ENCODE peak calls at places on chromosomes 5 and 9, in six cellular contexts. One of them, this sample, is unnamed.

GRCh38 chr5:148091991-148092964 is 28.5 kb downstream of the SPINK5 start:
- DNase-seq in spleen: no peak
- DNase-seq in left ventricle myocardium inferior: no peak
- DNase-seq in tibial nerve: no peak
- DNase-seq in small intestine: no peak
- DNase-seq in AG04450: no peak
- DNase-seq in this sample: no peak

GRCh38 chr5:6636293-6636692 is 3.1 kb downstream of the SRD5A1 start:
- DNase-seq in spleen: no peak
- DNase-seq in left ventricle myocardium inferior: no peak
- DNase-seq in tibial nerve: no peak
- DNase-seq in small intestine: no peak
- DNase-seq in AG04450: no peak
- DNase-seq in this sample: no peak

GRCh38 chr9:19493845-19494244 is 85.0 kb downstream of the ACER2 start:
- DNase-seq in spleen: no peak
- DNase-seq in left ventricle myocardium inferior: no peak
- DNase-seq in tibial nerve: no peak
- DNase-seq in small intestine: no peak
- DNase-seq in AG04450: no peak
- DNase-seq in this sample: no peak

GRCh38 chr5:66113160-66113559 is 30.9 kb upstream of the SREK1 start:
- DNase-seq in spleen: no peak
- DNase-seq in left ventricle myocardium inferior: no peak
- DNase-seq in tibial nerve: no peak
- DNase-seq in small intestine: no peak
- DNase-seq in AG04450: no peak
- DNase-seq in this sample: no peak

GRCh38 chr5:76274566-76274965 is 128.5 kb upstream of the IQGAP2 start:
- DNase-seq in spleen: no peak
- DNase-seq in left ventricle myocardium inferior: no peak
- DNase-seq in tibial nerve: no peak
- DNase-seq in small intestine: no peak
- DNase-seq in AG04450: no peak
- DNase-seq in this sample: no peak

GRCh38 chr5:53333160-53333559 is 147.3 kb upstream of the FST start:
- DNase-seq in spleen: no peak
- DNase-seq in left ventricle myocardium inferior: no peak
- DNase-seq in tibial nerve: no peak
- DNase-seq in small intestine: no peak
- DNase-seq in AG04450: no peak
- DNase-seq in this sample: no peak

GRCh38 chr9:133461975-133462374 is 2.2 kb downstream of the CACFD1 start:
- DNase-seq in spleen: no peak
- DNase-seq in left ventricle myocardium inferior: no peak
- DNase-seq in tibial nerve: no peak
- DNase-seq in small intestine: no peak
- DNase-seq in AG04450: no peak
- DNase-seq in this sample: no peak

GRCh38 chr5:133506165-133506564 is 106.2 kb downstream of the FSTL4 start:
- DNase-seq in spleen: no peak
- DNase-seq in left ventricle myocardium inferior: no peak
- DNase-seq in tibial nerve: no peak
- DNase-seq in small intestine: no peak
- DNase-seq in AG04450: no peak
- DNase-seq in this sample: no peak

GRCh38 chr9:133406480-133407307 is 11.1 kb downstream of the REXO4 start:
- DNase-seq in spleen: peak; percentile 93
- DNase-seq in left ventricle myocardium inferior: peak; percentile 74
- DNase-seq in tibial nerve: peak; percentile 39
- DNase-seq in small intestine: peak; percentile 79
- DNase-seq in AG04450: peak; percentile 47
- DNase-seq in this sample: peak; percentile 68

GRCh38 chr5:93395891-93396465 is 185.0 kb downstream of the NR2F1-AS1 start:
- DNase-seq in spleen: no peak
- DNase-seq in left ventricle myocardium inferior: no peak
- DNase-seq in tibial nerve: no peak
- DNase-seq in small intestine: no peak
- DNase-seq in AG04450: no peak
- DNase-seq in this sample: no peak

GRCh38 chr9:98765276-98765675 is 31.1 kb downstream of the ANKS6 start:
- DNase-seq in spleen: no peak
- DNase-seq in left ventricle myocardium inferior: no peak
- DNase-seq in tibial nerve: no peak
- DNase-seq in small intestine: no peak
- DNase-seq in AG04450: no peak
- DNase-seq in this sample: no peak

GRCh38 chr5:148585988-148586387 is 68.3 kb downstream of the HTR4 start:
- DNase-seq in spleen: no peak
- DNase-seq in left ventricle myocardium inferior: no peak
- DNase-seq in tibial nerve: no peak
- DNase-seq in small intestine: no peak
- DNase-seq in AG04450: no peak
- DNase-seq in this sample: no peak

GRCh38 chr9:83019246-83019645 is 43.7 kb downstream of the RASEF start:
- DNase-seq in spleen: no peak
- DNase-seq in left ventricle myocardium inferior: no peak
- DNase-seq in tibial nerve: no peak
- DNase-seq in small intestine: no peak
- DNase-seq in AG04450: no peak
- DNase-seq in this sample: no peak

GRCh38 chr5:107930092-107930491 is 259.4 kb upstream of the EFNA5 start:
- DNase-seq in spleen: no peak
- DNase-seq in left ventricle myocardium inferior: no peak
- DNase-seq in tibial nerve: no peak
- DNase-seq in small intestine: no peak
- DNase-seq in AG04450: no peak
- DNase-seq in this sample: no peak

GRCh38 chr5:107929080-107929479 is 258.3 kb upstream of the EFNA5 start:
- DNase-seq in spleen: no peak
- DNase-seq in left ventricle myocardium inferior: no peak
- DNase-seq in tibial nerve: no peak
- DNase-seq in small intestine: no peak
- DNase-seq in AG04450: no peak
- DNase-seq in this sample: no peak

GRCh38 chr5:107919969-107920368 is 249.2 kb upstream of the EFNA5 start:
- DNase-seq in spleen: no peak
- DNase-seq in left ventricle myocardium inferior: no peak
- DNase-seq in tibial nerve: no peak
- DNase-seq in small intestine: no peak
- DNase-seq in AG04450: no peak
- DNase-seq in this sample: no peak

GRCh38 chr5:107926121-107926520 is 255.4 kb upstream of the EFNA5 start:
- DNase-seq in spleen: no peak
- DNase-seq in left ventricle myocardium inferior: no peak
- DNase-seq in tibial nerve: no peak
- DNase-seq in small intestine: no peak
- DNase-seq in AG04450: no peak
- DNase-seq in this sample: no peak

GRCh38 chr5:107925195-107925594 is 254.5 kb upstream of the EFNA5 start:
- DNase-seq in spleen: no peak
- DNase-seq in left ventricle myocardium inferior: no peak
- DNase-seq in tibial nerve: no peak
- DNase-seq in small intestine: no peak
- DNase-seq in AG04450: no peak
- DNase-seq in this sample: no peak
- H3K9me3 ChIP-seq in spleen: no peaks in the 10 kb centered on the region
- H3K9me3 ChIP-seq in left ventricle myocardium inferior: no peaks in the 10 kb centered on the region
- H3K9me3 ChIP-seq in tibial nerve: no peaks in the 10 kb centered on the region
- H3K9me3 ChIP-seq in small intestine: no peaks in the 10 kb centered on the region
- H3K9me3 ChIP-seq in AG04450: no peaks in the 10 kb centered on the region
- H3K9me3 ChIP-seq in this sample: no peaks in the 10 kb centered on the region

GRCh38 chr5:141186897-141187512 is at the start of gene PCDHB9:
- DNase-seq in spleen: no peak
- DNase-seq in left ventricle myocardium inferior: no peak
- DNase-seq in tibial nerve: no peak
- DNase-seq in small intestine: peak; percentile 0
- DNase-seq in AG04450: no peak
- DNase-seq in this sample: no peak
- H3K9me3 ChIP-seq in spleen: no peaks in the 10 kb centered on the region
- H3K9me3 ChIP-seq in left ventricle myocardium inferior: peaks cover 95% of the 10 kb centered on the region
- H3K9me3 ChIP-seq in tibial nerve: no peaks in the 10 kb centered on the region
- H3K9me3 ChIP-seq in small intestine: peaks cover 1% of the 10 kb centered on the region
- H3K9me3 ChIP-seq in AG04450: peaks cover 26% of the 10 kb centered on the region
- H3K9me3 ChIP-seq in this sample: no peaks in the 10 kb centered on the region

DNA sequence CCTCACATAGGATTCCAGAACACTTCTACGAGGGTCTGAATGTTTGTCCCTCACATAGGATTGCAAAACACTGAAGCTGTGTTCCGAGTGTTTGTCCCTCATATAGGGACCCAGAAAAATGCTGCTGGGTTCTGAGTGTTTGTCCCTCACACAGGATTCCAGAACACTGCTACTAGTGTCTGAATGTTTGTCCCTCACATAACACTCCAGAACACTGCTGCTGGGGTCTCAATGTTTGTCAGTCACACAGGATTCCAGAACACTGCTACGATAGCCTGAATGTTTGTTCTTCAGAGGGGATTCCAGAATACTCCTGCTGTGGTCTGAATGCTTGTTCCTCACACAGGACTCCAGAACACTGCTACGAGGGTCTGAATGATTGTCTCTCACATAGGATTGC is 218.7 kb downstream of the FOXD4L6 start:
- DNase-seq in spleen: no peak
- DNase-seq in left ventricle myocardium inferior: no peak
- DNase-seq in tibial nerve: no peak
- DNase-seq in small intestine: no peak
- DNase-seq in AG04450: no peak
- DNase-seq in this sample: no peak
- H3K9me3 ChIP-seq in spleen: peaks cover 100% of the 10 kb centered on the region
- H3K9me3 ChIP-seq in left ventricle myocardium inferior: peaks cover 100% of the 10 kb centered on the region
- H3K9me3 ChIP-seq in tibial nerve: peaks cover 5% of the 10 kb centered on the region
- H3K9me3 ChIP-seq in small intestine: peaks cover 6% of the 10 kb centered on the region
- H3K9me3 ChIP-seq in AG04450: peaks cover 57% of the 10 kb centered on the region
- H3K9me3 ChIP-seq in this sample: peaks cover 60% of the 10 kb centered on the region

GRCh38 chr9:137354153-137354844 is 52.2 kb upstream of the NRARP start:
- DNase-seq in spleen: no peak
- DNase-seq in left ventricle myocardium inferior: no peak
- DNase-seq in tibial nerve: no peak
- DNase-seq in small intestine: no peak
- DNase-seq in AG04450: no peak
- DNase-seq in this sample: no peak
- H3K9me3 ChIP-seq in spleen: peaks cover 27% of the 10 kb centered on the region
- H3K9me3 ChIP-seq in left ventricle myocardium inferior: peaks cover 19% of the 10 kb centered on the region
- H3K9me3 ChIP-seq in tibial nerve: no peaks in the 10 kb centered on the region
- H3K9me3 ChIP-seq in small intestine: no peaks in the 10 kb centered on the region
- H3K9me3 ChIP-seq in AG04450: peaks cover 85% of the 10 kb centered on the region
- H3K9me3 ChIP-seq in this sample: no peaks in the 10 kb centered on the region

GRCh38 chr5:85462957-85463356 is 1078.3 kb upstream of the EDIL3 start:
- DNase-seq in spleen: no peak
- DNase-seq in left ventricle myocardium inferior: no peak
- DNase-seq in tibial nerve: no peak
- DNase-seq in small intestine: no peak
- DNase-seq in AG04450: no peak
- DNase-seq in this sample: no peak

GRCh38 chr5:85466423-85466822 is 1081.7 kb upstream of the EDIL3 start:
- DNase-seq in spleen: no peak
- DNase-seq in left ventricle myocardium inferior: no peak
- DNase-seq in tibial nerve: no peak
- DNase-seq in small intestine: no peak
- DNase-seq in AG04450: no peak
- DNase-seq in this sample: no peak
- H3K9me3 ChIP-seq in spleen: no peaks in the 10 kb centered on the region
- H3K9me3 ChIP-seq in left ventricle myocardium inferior: peaks cover 41% of the 10 kb centered on the region
- H3K9me3 ChIP-seq in tibial nerve: no peaks in the 10 kb centered on the region
- H3K9me3 ChIP-seq in small intestine: no peaks in the 10 kb centered on the region
- H3K9me3 ChIP-seq in AG04450: peaks cover 3% of the 10 kb centered on the region
- H3K9me3 ChIP-seq in this sample: no peaks in the 10 kb centered on the region

GRCh38 chr9:61665829-61666228 is 476.0 kb downstream of the SPATA31A7 start:
- DNase-seq in spleen: peak; percentile 44
- DNase-seq in left ventricle myocardium inferior: no peak
- DNase-seq in tibial nerve: no peak
- DNase-seq in small intestine: no peak
- DNase-seq in AG04450: no peak
- DNase-seq in this sample: no peak

GRCh38 chr9:61666849-61667371 is 477.1 kb downstream of the SPATA31A7 start:
- DNase-seq in spleen: peak; percentile 52
- DNase-seq in left ventricle myocardium inferior: no peak
- DNase-seq in tibial nerve: no peak
- DNase-seq in small intestine: no peak
- DNase-seq in AG04450: no peak
- DNase-seq in this sample: no peak

GRCh38 chr9:61666310-61666709 is 476.5 kb downstream of the SPATA31A7 start:
- DNase-seq in spleen: peak; percentile 22
- DNase-seq in left ventricle myocardium inferior: no peak
- DNase-seq in tibial nerve: no peak
- DNase-seq in small intestine: no peak
- DNase-seq in AG04450: no peak
- DNase-seq in this sample: no peak

GRCh38 chr9:61667559-61668121 is 477.8 kb downstream of the SPATA31A7 start:
- DNase-seq in spleen: peak; percentile 42
- DNase-seq in left ventricle myocardium inferior: no peak
- DNase-seq in tibial nerve: no peak
- DNase-seq in small intestine: no peak
- DNase-seq in AG04450: no peak
- DNase-seq in this sample: no peak

GRCh38 chr9:61665330-61665751 is 475.5 kb downstream of the SPATA31A7 start:
- DNase-seq in spleen: peak; percentile 46
- DNase-seq in left ventricle myocardium inferior: no peak
- DNase-seq in tibial nerve: no peak
- DNase-seq in small intestine: no peak
- DNase-seq in AG04450: no peak
- DNase-seq in this sample: no peak
- H3K9me3 ChIP-seq in spleen: peaks cover 5% of the 10 kb centered on the region
- H3K9me3 ChIP-seq in left ventricle myocardium inferior: no peaks in the 10 kb centered on the region
- H3K9me3 ChIP-seq in tibial nerve: no peaks in the 10 kb centered on the region
- H3K9me3 ChIP-seq in small intestine: no peaks in the 10 kb centered on the region
- H3K9me3 ChIP-seq in AG04450: peaks cover 56% of the 10 kb centered on the region
- H3K9me3 ChIP-seq in this sample: no peaks in the 10 kb centered on the region

DNA sequence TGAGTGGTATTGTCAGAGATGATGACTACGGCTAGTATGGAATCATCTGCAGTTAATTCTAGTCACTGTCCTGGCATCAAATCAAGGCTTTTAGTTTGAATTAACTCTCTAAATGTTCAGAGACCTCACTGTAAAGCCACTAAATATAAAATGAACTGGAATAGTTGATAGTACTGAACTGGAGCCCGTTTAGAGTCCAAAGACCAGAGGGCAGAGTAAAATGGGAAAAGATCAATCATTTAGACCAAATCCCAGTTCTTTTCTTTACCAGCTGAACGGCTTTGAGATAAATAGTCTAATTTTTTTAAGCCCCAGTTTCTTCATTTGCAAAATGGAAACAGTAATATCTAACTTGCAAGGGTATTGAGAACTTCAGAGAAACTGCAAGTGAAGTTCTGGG is 599.7 kb downstream of the EBF1 start:
- DNase-seq in spleen: no peak
- DNase-seq in left ventricle myocardium inferior: no peak
- DNase-seq in tibial nerve: no peak
- DNase-seq in small intestine: no peak
- DNase-seq in AG04450: no peak
- DNase-seq in this sample: no peak
- H3K9me3 ChIP-seq in spleen: no peaks in the 10 kb centered on the region
- H3K9me3 ChIP-seq in left ventricle myocardium inferior: peaks cover 4% of the 10 kb centered on the region
- H3K9me3 ChIP-seq in tibial nerve: no peaks in the 10 kb centered on the region
- H3K9me3 ChIP-seq in small intestine: no peaks in the 10 kb centered on the region
- H3K9me3 ChIP-seq in AG04450: no peaks in the 10 kb centered on the region
- H3K9me3 ChIP-seq in this sample: no peaks in the 10 kb centered on the region

This sample was measured in T-helper 17 cell.